ENCODE peak calls at places on chromosomes 5 and 9, in five cellular contexts. X is dorsolateral prefrontal cortex; A is activated naive CD4-positive, alpha-beta T cell; T is gastrocnemius medialis; Q is ACHN. H is an unnamed sample.

GRCh38 chr5:104016650-104017049 is 454.1 kb upstream of the NUDT12 start:
- DNase-seq in Q (no peak), A (no peak), X (no peak), T (no peak), H (no peak)

GRCh38 chr5:75281716-75282465 is 45.2 kb upstream of the ANKRD31 start:
- DNase-seq in Q (peak; percentile 59), A (no peak), X (no peak), T (no peak), H (no peak)

GRCh38 chr9:90102292-90102901 is 497.6 kb downstream of the GADD45G start:
- DNase-seq in Q (peak; percentile 85), X (peak; percentile 89), A (peak; percentile 31), T (peak; percentile 81), H (peak; percentile 90)

GRCh38 chr9:79610019-79610760 is 38.4 kb downstream of the TLE4 start:
- DNase-seq in X (no peak), T (no peak), A (no peak), Q (peak; percentile 79), H (no peak)

GRCh38 chr5:44089419-44090125 is 299.6 kb downstream of the FGF10 start:
- DNase-seq in A (no peak), T (no peak), Q (no peak), X (no peak), H (no peak)

GRCh38 chr5:135705230-135705631 is 126.4 kb upstream of the CXCL14 start:
- DNase-seq in Q (no peak), X (no peak), T (no peak), A (no peak), H (no peak)

GRCh38 chr9:132756214-132756799 is 86.0 kb downstream of the GTF3C4 start:
- DNase-seq in A (no peak), Q (no peak), X (no peak), T (no peak), H (no peak)

GRCh38 chr9:127138444-127138843 is 16.0 kb upstream of the ANGPTL2 start:
- DNase-seq in T (no peak), X (no peak), A (no peak), Q (no peak), H (no peak)

GRCh38 chr5:56123531-56124243 is 109.4 kb downstream of the ANKRD55 start:
- DNase-seq in X (no peak), T (no peak), Q (peak; percentile 96), A (no peak), H (peak; percentile 34)

GRCh38 chr9:136044207-136044970 is 50.7 kb downstream of the NACC2 start:
- DNase-seq in Q (no peak), T (no peak), A (no peak), X (no peak), H (no peak)

GRCh38 chr9:128118971-128119665 is 8.4 kb downstream of the PTGES2 start:
- DNase-seq in Q (no peak), T (no peak), A (no peak), X (no peak), H (peak; percentile 4)

GRCh38 chr5:138664276-138664943 is 88.8 kb upstream of the CTNNA1 start:
- DNase-seq in Q (peak; percentile 27), X (no peak), T (no peak), A (no peak), H (no peak)

GRCh38 chr9:131635285-131635684 is 90.0 kb downstream of the PRRT1B start:
- DNase-seq in X (no peak), A (no peak), T (peak; percentile 75), Q (peak; percentile 92), H (peak; percentile 84)

GRCh38 chr5:38906503-38906902 is 60.7 kb downstream of the OSMR start:
- DNase-seq in T (no peak), Q (no peak), A (no peak), X (no peak), H (no peak)

GRCh38 chr9:12884736-12885395 is 110.0 kb downstream of the LURAP1L start:
- DNase-seq in T (no peak), A (no peak), X (peak; percentile 16), Q (peak; percentile 62), H (no peak)

GRCh38 chr5:123752576-123752975 is 240.6 kb downstream of the CSNK1G3 start:
- DNase-seq in T (no peak), X (no peak), Q (no peak), A (no peak), H (no peak)

GRCh38 chr9:109411069-109411761 is 86.9 kb downstream of the PTPN3 start:
- DNase-seq in A (no peak), T (no peak), X (no peak), Q (no peak), H (no peak)

GRCh38 chr5:176521699-176522263 is 15.4 kb downstream of the RNF44 start:
- DNase-seq in Q (no peak), T (no peak), X (no peak), A (no peak), H (no peak)

GRCh38 chr5:82885657-82886389 is 191.4 kb downstream of the TMEM167A start:
- DNase-seq in X (no peak), T (no peak), Q (peak; percentile 85), A (no peak), H (no peak)

GRCh38 chr9:134178781-134179551 is 14.6 kb upstream of the RNU6ATAC start:
- DNase-seq in T (no peak), X (no peak), A (no peak), Q (no peak), H (peak; percentile 11)

GRCh38 chr5:16568875-16569580 is 47.8 kb downstream of the RETREG1 start:
- DNase-seq in X (peak; percentile 53), T (no peak), A (no peak), Q (no peak), H (peak; percentile 48)